ENCODE peak calls at places on chromosomes 6 and 20, in five cellular contexts. One of them, this sample, is unnamed. For H3K9me3, the result is how much of the 10 kb centered on the place peaks cover.

GRCh38 chr6:124055986-124056385 is 252.3 kb downstream of the NKAIN2 start:
- DNase-seq in WERI-Rb-1: no peak
- DNase-seq in NT2/D1: no peak
- DNase-seq in transverse colon: no peak
- DNase-seq in tibial nerve: no peak
- DNase-seq in this sample: no peak

GRCh38 chr20:52191436-52192295 is at the start of gene ZFP64:
- DNase-seq in WERI-Rb-1: peak
- DNase-seq in NT2/D1: peak
- DNase-seq in transverse colon: peak
- DNase-seq in tibial nerve: peak
- DNase-seq in this sample: peak

GRCh38 chr20:57897156-57897874 is 187.5 kb upstream of the PMEPA1 start:
- DNase-seq in WERI-Rb-1: no peak
- DNase-seq in NT2/D1: no peak
- DNase-seq in transverse colon: peak
- DNase-seq in tibial nerve: no peak
- DNase-seq in this sample: peak

GRCh38 chr20:35011589-35012226 is 56.0 kb downstream of the MYH7B start:
- DNase-seq in WERI-Rb-1: no peak
- DNase-seq in NT2/D1: no peak
- DNase-seq in transverse colon: no peak
- DNase-seq in tibial nerve: no peak
- DNase-seq in this sample: no peak

GRCh38 chr20:45779011-45779915 is 12.4 kb downstream of the WFDC3 start:
- DNase-seq in WERI-Rb-1: no peak
- DNase-seq in NT2/D1: no peak
- DNase-seq in transverse colon: peak
- DNase-seq in tibial nerve: peak
- DNase-seq in this sample: peak

GRCh38 chr20:5864428-5864827 is 85.9 kb downstream of the TRMT6 start:
- DNase-seq in WERI-Rb-1: peak
- DNase-seq in NT2/D1: no peak
- DNase-seq in transverse colon: no peak
- DNase-seq in tibial nerve: no peak
- DNase-seq in this sample: no peak

GRCh38 chr6:136549359-136550044 is 720 bp downstream of the MAP7 start:
- DNase-seq in WERI-Rb-1: peak
- DNase-seq in NT2/D1: no peak
- DNase-seq in transverse colon: peak
- DNase-seq in tibial nerve: no peak
- DNase-seq in this sample: peak

GRCh38 chr6:30840084-30840921 is 44.0 kb upstream of the DDR1 start:
- DNase-seq in WERI-Rb-1: no peak
- DNase-seq in NT2/D1: no peak
- DNase-seq in transverse colon: peak
- DNase-seq in tibial nerve: no peak
- DNase-seq in this sample: peak

GRCh38 chr20:49028684-49029083 is 17.4 kb upstream of the CSE1L start:
- DNase-seq in WERI-Rb-1: no peak
- DNase-seq in NT2/D1: no peak
- DNase-seq in transverse colon: no peak
- DNase-seq in tibial nerve: no peak
- DNase-seq in this sample: no peak

GRCh38 chr6:155676346-155676745 is 220.7 kb upstream of the NOX3 start:
- DNase-seq in WERI-Rb-1: no peak
- DNase-seq in NT2/D1: no peak
- DNase-seq in transverse colon: no peak
- DNase-seq in tibial nerve: no peak
- DNase-seq in this sample: no peak

GRCh38 chr6:12955996-12956395 is 239.4 kb downstream of the PHACTR1 start:
- DNase-seq in WERI-Rb-1: no peak
- DNase-seq in NT2/D1: peak
- DNase-seq in transverse colon: no peak
- DNase-seq in tibial nerve: no peak
- DNase-seq in this sample: no peak

GRCh38 chr6:12958052-12958706 is 241.6 kb downstream of the PHACTR1 start:
- DNase-seq in WERI-Rb-1: no peak
- DNase-seq in NT2/D1: no peak
- DNase-seq in transverse colon: no peak
- DNase-seq in tibial nerve: no peak
- DNase-seq in this sample: no peak

GRCh38 chr6:12961761-12962160 is 245.2 kb downstream of the PHACTR1 start:
- DNase-seq in WERI-Rb-1: no peak
- DNase-seq in NT2/D1: no peak
- DNase-seq in transverse colon: no peak
- DNase-seq in tibial nerve: no peak
- DNase-seq in this sample: no peak

GRCh38 chr6:12957321-12958051 is 240.9 kb downstream of the PHACTR1 start:
- DNase-seq in WERI-Rb-1: no peak
- DNase-seq in NT2/D1: no peak
- DNase-seq in transverse colon: peak
- DNase-seq in tibial nerve: no peak
- DNase-seq in this sample: peak

GRCh38 chr6:12956991-12957320 is 240.4 kb downstream of the PHACTR1 start:
- DNase-seq in WERI-Rb-1: no peak
- DNase-seq in NT2/D1: no peak
- DNase-seq in transverse colon: no peak
- DNase-seq in tibial nerve: no peak
- DNase-seq in this sample: no peak
- H3K4me3 ChIP-seq in WERI-Rb-1: no peak
- H3K4me3 ChIP-seq in NT2/D1: peak
- H3K4me3 ChIP-seq in transverse colon: peak
- H3K4me3 ChIP-seq in tibial nerve: peak
- H3K4me3 ChIP-seq in this sample: peak

GRCh38 chr6:169938262-169938701 is 186.9 kb downstream of the ERMARD start:
- DNase-seq in WERI-Rb-1: no peak
- DNase-seq in NT2/D1: no peak
- DNase-seq in transverse colon: no peak
- DNase-seq in tibial nerve: no peak
- DNase-seq in this sample: no peak

GRCh38 chr6:169938731-169939130 is 187.3 kb downstream of the ERMARD start:
- DNase-seq in WERI-Rb-1: no peak
- DNase-seq in NT2/D1: no peak
- DNase-seq in transverse colon: no peak
- DNase-seq in tibial nerve: no peak
- DNase-seq in this sample: no peak

GRCh38 chr6:169936355-169936975 is 185.0 kb downstream of the ERMARD start:
- DNase-seq in WERI-Rb-1: no peak
- DNase-seq in NT2/D1: no peak
- DNase-seq in transverse colon: no peak
- DNase-seq in tibial nerve: no peak
- DNase-seq in this sample: no peak

GRCh38 chr6:169935861-169936260 is 184.4 kb downstream of the ERMARD start:
- DNase-seq in WERI-Rb-1: no peak
- DNase-seq in NT2/D1: no peak
- DNase-seq in transverse colon: no peak
- DNase-seq in tibial nerve: no peak
- DNase-seq in this sample: no peak

GRCh38 chr6:169937389-169938261 is 186.2 kb downstream of the ERMARD start:
- DNase-seq in WERI-Rb-1: no peak
- DNase-seq in NT2/D1: no peak
- DNase-seq in transverse colon: no peak
- DNase-seq in tibial nerve: no peak
- DNase-seq in this sample: no peak
- H3K9me3 ChIP-seq in WERI-Rb-1: under half
- H3K9me3 ChIP-seq in NT2/D1: under half
- H3K9me3 ChIP-seq in transverse colon: under half
- H3K9me3 ChIP-seq in tibial nerve: under half
- H3K9me3 ChIP-seq in this sample: under half

DNA sequence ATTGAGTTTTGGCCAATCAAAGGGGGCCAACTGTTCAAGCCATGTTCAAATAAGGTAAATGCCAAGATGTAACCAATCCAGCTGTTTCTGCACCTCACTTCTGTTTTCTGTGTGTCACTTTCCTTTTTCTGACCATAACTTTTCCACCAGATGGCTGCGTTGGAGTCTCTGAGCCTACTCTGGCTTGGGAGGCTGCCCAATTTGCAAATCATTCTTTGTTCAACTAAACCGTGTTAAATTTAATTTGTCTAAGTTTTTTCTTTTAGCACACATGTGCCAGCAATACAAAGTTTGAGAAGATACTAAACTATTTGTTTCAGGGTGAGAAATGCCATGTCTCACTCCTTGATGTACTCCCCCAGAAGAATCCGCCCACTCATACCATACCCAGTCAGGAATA is 52.1 kb downstream of the IYD start:
- DNase-seq in WERI-Rb-1: no peak
- DNase-seq in NT2/D1: no peak
- DNase-seq in transverse colon: no peak
- DNase-seq in tibial nerve: no peak
- DNase-seq in this sample: no peak
- H3K4me3 ChIP-seq in WERI-Rb-1: no peak
- H3K4me3 ChIP-seq in NT2/D1: no peak
- H3K4me3 ChIP-seq in transverse colon: no peak
- H3K4me3 ChIP-seq in tibial nerve: no peak
- H3K4me3 ChIP-seq in this sample: no peak

GRCh38 chr20:31392836-31393235 is 2.4 kb upstream of the DEFB119 start:
- DNase-seq in WERI-Rb-1: no peak
- DNase-seq in NT2/D1: no peak
- DNase-seq in transverse colon: no peak
- DNase-seq in tibial nerve: no peak
- DNase-seq in this sample: no peak

GRCh38 chr20:31390490-31390889 is at the start of gene DEFB119:
- DNase-seq in WERI-Rb-1: peak
- DNase-seq in NT2/D1: no peak
- DNase-seq in transverse colon: no peak
- DNase-seq in tibial nerve: no peak
- DNase-seq in this sample: no peak

GRCh38 chr20:31394900-31395299 is 4.5 kb upstream of the DEFB119 start:
- DNase-seq in WERI-Rb-1: no peak
- DNase-seq in NT2/D1: no peak
- DNase-seq in transverse colon: no peak
- DNase-seq in tibial nerve: no peak
- DNase-seq in this sample: no peak
- H3K9me3 ChIP-seq in WERI-Rb-1: under half
- H3K9me3 ChIP-seq in NT2/D1: under half
- H3K9me3 ChIP-seq in transverse colon: under half
- H3K9me3 ChIP-seq in tibial nerve: under half
- H3K9me3 ChIP-seq in this sample: under half

GRCh38 chr20:47428164-47428563 is 71.7 kb upstream of the ZMYND8 start:
- DNase-seq in WERI-Rb-1: no peak
- DNase-seq in NT2/D1: peak
- DNase-seq in transverse colon: no peak
- DNase-seq in tibial nerve: no peak
- DNase-seq in this sample: no peak

GRCh38 chr20:47432251-47433210 is 69.2 kb upstream of the NCOA3 start:
- DNase-seq in WERI-Rb-1: no peak
- DNase-seq in NT2/D1: no peak
- DNase-seq in transverse colon: no peak
- DNase-seq in tibial nerve: no peak
- DNase-seq in this sample: no peak

GRCh38 chr20:47428851-47429336 is 72.4 kb upstream of the ZMYND8 start:
- DNase-seq in WERI-Rb-1: no peak
- DNase-seq in NT2/D1: no peak
- DNase-seq in transverse colon: no peak
- DNase-seq in tibial nerve: no peak
- DNase-seq in this sample: no peak

GRCh38 chr20:47429409-47429808 is 72.3 kb upstream of the NCOA3 start:
- DNase-seq in WERI-Rb-1: no peak
- DNase-seq in NT2/D1: no peak
- DNase-seq in transverse colon: no peak
- DNase-seq in tibial nerve: no peak
- DNase-seq in this sample: no peak

GRCh38 chr20:47430862-47431588 is 70.7 kb upstream of the NCOA3 start:
- DNase-seq in WERI-Rb-1: no peak
- DNase-seq in NT2/D1: no peak
- DNase-seq in transverse colon: no peak
- DNase-seq in tibial nerve: no peak
- DNase-seq in this sample: no peak
- H3K4me3 ChIP-seq in WERI-Rb-1: no peak
- H3K4me3 ChIP-seq in NT2/D1: no peak
- H3K4me3 ChIP-seq in transverse colon: no peak
- H3K4me3 ChIP-seq in tibial nerve: no peak
- H3K4me3 ChIP-seq in this sample: no peak